ENCODE peak calls at places on chromosomes 1 and 21, in nine cellular contexts. E, V, R, P, F, Y, B, J and A are unnamed samples. For H3K4me1, the result is how much of the 10 kb centered on the place peaks cover.

GRCh38 chr1:84550826-84551225 is 23.4 kb downstream of the CTBS start:
- DNase-seq in E (no peak), V (no peak), R (no peak), P (no peak), F (no peak), Y (no peak), B (no peak), J (no peak), A (no peak)

GRCh38 chr1:2231667-2232254 is 3.6 kb downstream of the SKI start:
- DNase-seq in E (no peak), V (peak), R (peak), P (peak), F (peak), Y (peak), B (peak), J (peak), A (no peak)

GRCh38 chr1:27656157-27656893 is 15.7 kb downstream of the IFI6 start:
- DNase-seq in E (no peak), V (peak), R (no peak), P (no peak), F (peak), Y (peak), B (no peak), J (peak), A (no peak)

GRCh38 chr21:45069085-45069484 is 5.3 kb upstream of the ADARB1 start:
- DNase-seq in E (no peak), V (no peak), R (no peak), P (no peak), F (no peak), Y (no peak), B (no peak), J (no peak), A (no peak)

GRCh38 chr1:74953622-74954021 is 180.6 kb upstream of the LHX8 start:
- DNase-seq in E (no peak), V (no peak), R (no peak), P (no peak), F (no peak), Y (no peak), B (no peak), J (no peak), A (no peak)

GRCh38 chr1:210360852-210361477 is 32.3 kb downstream of the HHAT start:
- DNase-seq in E (peak), V (no peak), R (peak), P (no peak), F (peak), Y (no peak), B (no peak), J (no peak), A (peak)

GRCh38 chr1:7400566-7400965 is 370.5 kb upstream of the VAMP3 start:
- DNase-seq in E (no peak), V (no peak), R (no peak), P (no peak), F (no peak), Y (no peak), B (no peak), J (no peak), A (no peak)

GRCh38 chr1:116999596-116999995 is 2.0 kb upstream of the CD101 start:
- DNase-seq in E (no peak), V (no peak), R (no peak), P (no peak), F (no peak), Y (no peak), B (no peak), J (no peak), A (no peak)

GRCh38 chr1:221039616-221040015 is 160.4 kb downstream of the HLX start:
- DNase-seq in E (no peak), V (no peak), R (no peak), P (no peak), F (no peak), Y (no peak), B (no peak), J (no peak), A (no peak)

GRCh38 chr1:68165665-68166064 is 66.7 kb downstream of the WLS start:
- DNase-seq in E (no peak), V (no peak), R (no peak), P (no peak), F (no peak), Y (no peak), B (no peak), J (no peak), A (no peak)

GRCh38 chr1:85122169-85122568 is 73.9 kb upstream of the MCOLN3 start:
- DNase-seq in E (no peak), V (no peak), R (no peak), P (no peak), F (no peak), Y (no peak), B (no peak), J (no peak), A (no peak)

GRCh38 chr1:166133276-166133841 is 33.4 kb downstream of the FAM78B start:
- DNase-seq in E (no peak), V (no peak), R (no peak), P (no peak), F (peak), Y (no peak), B (no peak), J (no peak), A (no peak)

GRCh38 chr1:204983881-204984280 is 59.1 kb upstream of the CNTN2 start:
- DNase-seq in E (no peak), V (no peak), R (no peak), P (no peak), F (no peak), Y (no peak), B (no peak), J (no peak), A (no peak)

GRCh38 chr1:33005812-33006465 is 30.7 kb downstream of the AK2 start:
- DNase-seq in E (no peak), V (peak), R (no peak), P (no peak), F (peak), Y (no peak), B (no peak), J (no peak), A (peak)

GRCh38 chr1:56816909-56817308 is 2.3 kb downstream of the FYB2 start:
- DNase-seq in E (no peak), V (no peak), R (no peak), P (no peak), F (no peak), Y (no peak), B (no peak), J (no peak), A (peak)

GRCh38 chr1:8342325-8342724 is 24.4 kb downstream of the SLC45A1 start:
- DNase-seq in E (no peak), V (peak), R (no peak), P (no peak), F (no peak), Y (peak), B (no peak), J (no peak), A (no peak)

GRCh38 chr1:119582801-119583200 is 65.3 kb downstream of the ZNF697 start:
- DNase-seq in E (peak), V (peak), R (no peak), P (no peak), F (peak), Y (no peak), B (no peak), J (peak), A (peak)

GRCh38 chr1:147892216-147892615 is 10.4 kb upstream of the GJA8 start:
- DNase-seq in E (peak), V (no peak), R (no peak), P (no peak), F (peak), Y (no peak), B (no peak), J (no peak), A (no peak)

GRCh38 chr1:212561501-212561931 is 47.0 kb upstream of the ATF3 start:
- DNase-seq in E (no peak), V (peak), R (no peak), P (no peak), F (no peak), Y (no peak), B (no peak), J (no peak), A (no peak)

GRCh38 chr21:31409849-31410762 is 66.0 kb upstream of the TIAM1 start:
- DNase-seq in E (no peak), V (no peak), R (no peak), P (no peak), F (no peak), Y (no peak), B (no peak), J (no peak), A (no peak)

GRCh38 chr1:53878492-53879105 is 11.0 kb downstream of the YIPF1 start:
- DNase-seq in E (peak), V (no peak), R (peak), P (no peak), F (peak), Y (no peak), B (no peak), J (no peak), A (no peak)

GRCh38 chr1:17717595-17717994 is 37.5 kb upstream of the ACTL8 start:
- DNase-seq in E (no peak), V (no peak), R (no peak), P (no peak), F (no peak), Y (no peak), B (no peak), J (no peak), A (no peak)
- H3K4me3 ChIP-seq in E (no peak), V (no peak), R (no peak), P (no peak), F (no peak), Y (no peak), B (no peak), J (no peak), A (no peak)

GRCh38 chr1:43427524-43427923 is 26.2 kb downstream of the HYI start:
- DNase-seq in E (no peak), V (no peak), R (no peak), P (no peak), F (no peak), Y (no peak), B (no peak), J (no peak), A (no peak)
- H3K4me1 ChIP-seq in E (under half), V (under half), R (under half), P (under half), F (under half), Y (under half), B (under half), J (under half), A (under half)

GRCh38 chr21:23003951-23004350 is 2005.7 kb downstream of the NCAM2 start:
- DNase-seq in E (no peak), V (no peak), R (no peak), P (no peak), F (no peak), Y (no peak), B (no peak), J (no peak), A (no peak)

GRCh38 chr21:23009360-23009759 is 2011.2 kb downstream of the NCAM2 start:
- DNase-seq in E (no peak), V (no peak), R (no peak), P (no peak), F (no peak), Y (no peak), B (no peak), J (no peak), A (no peak)

GRCh38 chr21:23014021-23014420 is 2015.8 kb downstream of the NCAM2 start:
- DNase-seq in E (no peak), V (no peak), R (no peak), P (no peak), F (no peak), Y (no peak), B (no peak), J (no peak), A (no peak)

DNA sequence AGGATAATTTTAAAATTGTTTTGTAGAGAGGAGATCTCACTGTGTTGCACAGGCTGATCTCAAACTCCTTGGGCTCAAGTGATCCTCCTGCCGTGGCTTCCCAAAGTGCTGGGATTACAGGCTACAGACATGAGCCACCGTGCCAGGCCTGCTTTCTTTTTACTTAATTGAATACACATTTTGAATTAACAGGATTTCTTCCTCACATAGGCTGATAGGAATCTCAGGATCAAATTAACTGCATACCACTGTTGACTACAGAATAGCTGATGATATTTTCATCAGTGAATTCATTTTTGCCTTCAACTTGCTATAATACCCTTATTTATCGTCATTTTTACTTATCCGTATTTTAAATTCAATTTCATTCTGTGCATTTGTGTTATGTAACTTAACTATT is 2010.6 kb downstream of the NCAM2 start:
- DNase-seq in E (no peak), V (no peak), R (no peak), P (no peak), F (no peak), Y (no peak), B (no peak), J (no peak), A (no peak)
- H3K4me3 ChIP-seq in E (no peak), V (no peak), R (no peak), P (no peak), F (no peak), Y (no peak), B (no peak), J (no peak), A (no peak)

GRCh38 chr1:206902702-206903101 is 5.5 kb downstream of the IL24 start:
- DNase-seq in E (no peak), V (no peak), R (no peak), P (no peak), F (no peak), Y (no peak), B (no peak), J (no peak), A (no peak)

GRCh38 chr1:206905295-206906164 is 8.3 kb downstream of the IL24 start:
- DNase-seq in E (peak), V (peak), R (no peak), P (peak), F (no peak), Y (no peak), B (no peak), J (no peak), A (no peak)

GRCh38 chr1:206903687-206904086 is 6.4 kb downstream of the IL24 start:
- DNase-seq in E (no peak), V (no peak), R (no peak), P (no peak), F (no peak), Y (no peak), B (no peak), J (no peak), A (no peak)

GRCh38 chr1:206901944-206902343 is 4.7 kb downstream of the IL24 start:
- DNase-seq in E (no peak), V (no peak), R (no peak), P (no peak), F (no peak), Y (no peak), B (no peak), J (no peak), A (no peak)

GRCh38 chr1:206904423-206905142 is 7.3 kb downstream of the IL24 start:
- DNase-seq in E (no peak), V (peak), R (no peak), P (no peak), F (no peak), Y (no peak), B (no peak), J (no peak), A (no peak)
- H3K4me1 ChIP-seq in E (under half), V (under half), R (under half), P (half or more), F (under half), Y (under half), B (under half), J (under half), A (under half)

GRCh38 chr1:38370716-38371504 is 324.3 kb upstream of the POU3F1 start:
- DNase-seq in E (no peak), V (no peak), R (peak), P (no peak), F (no peak), Y (no peak), B (no peak), J (no peak), A (no peak)
- H3K4me3 ChIP-seq in E (no peak), V (no peak), R (no peak), P (no peak), F (no peak), Y (no peak), B (no peak), J (no peak), A (no peak)

GRCh38 chr1:236057546-236057945 is 7.3 kb downstream of the NID1 start:
- DNase-seq in E (no peak), V (no peak), R (no peak), P (no peak), F (no peak), Y (no peak), B (no peak), J (no peak), A (no peak)

GRCh38 chr1:236063551-236063918 is 1.4 kb downstream of the NID1 start:
- DNase-seq in E (no peak), V (no peak), R (no peak), P (no peak), F (no peak), Y (no peak), B (no peak), J (no peak), A (no peak)

GRCh38 chr1:236060286-236060685 is 4.6 kb downstream of the NID1 start:
- DNase-seq in E (no peak), V (no peak), R (no peak), P (no peak), F (no peak), Y (no peak), B (no peak), J (no peak), A (no peak)

GRCh38 chr1:236058141-236058626 is 6.7 kb downstream of the NID1 start:
- DNase-seq in E (no peak), V (no peak), R (no peak), P (no peak), F (peak), Y (no peak), B (no peak), J (no peak), A (no peak)

DNA sequence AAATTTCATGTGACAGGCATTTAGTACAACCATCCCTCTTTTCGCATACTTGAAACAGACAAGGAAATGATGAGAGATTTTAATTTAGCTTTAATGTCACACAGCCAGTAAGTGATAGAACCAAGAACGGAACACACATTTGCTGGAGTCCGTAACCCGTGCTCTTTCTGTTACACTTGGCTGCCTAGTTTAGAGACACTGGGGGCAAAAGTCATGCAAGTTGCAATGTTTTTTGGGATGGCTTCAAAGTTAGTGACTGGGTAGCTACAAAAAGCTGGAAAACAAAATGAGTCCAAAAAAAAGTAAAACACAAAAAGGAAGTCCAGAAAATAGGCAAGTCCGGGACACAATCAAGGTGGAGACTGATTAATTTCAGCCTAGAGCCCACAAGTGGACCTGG is 5.9 kb downstream of the NID1 start:
- DNase-seq in E (no peak), V (no peak), R (no peak), P (no peak), F (no peak), Y (no peak), B (no peak), J (no peak), A (no peak)
- H3K4me1 ChIP-seq in E (under half), V (half or more), R (under half), P (under half), F (under half), Y (under half), B (under half), J (half or more), A (under half)

GRCh38 chr1:157512036-157512969 is 40.0 kb downstream of the FCRL5 start:
- DNase-seq in E (no peak), V (no peak), R (no peak), P (no peak), F (no peak), Y (no peak), B (no peak), J (no peak), A (no peak)
- H3K4me3 ChIP-seq in E (no peak), V (no peak), R (no peak), P (no peak), F (no peak), Y (no peak), B (no peak), J (no peak), A (no peak)

DNA sequence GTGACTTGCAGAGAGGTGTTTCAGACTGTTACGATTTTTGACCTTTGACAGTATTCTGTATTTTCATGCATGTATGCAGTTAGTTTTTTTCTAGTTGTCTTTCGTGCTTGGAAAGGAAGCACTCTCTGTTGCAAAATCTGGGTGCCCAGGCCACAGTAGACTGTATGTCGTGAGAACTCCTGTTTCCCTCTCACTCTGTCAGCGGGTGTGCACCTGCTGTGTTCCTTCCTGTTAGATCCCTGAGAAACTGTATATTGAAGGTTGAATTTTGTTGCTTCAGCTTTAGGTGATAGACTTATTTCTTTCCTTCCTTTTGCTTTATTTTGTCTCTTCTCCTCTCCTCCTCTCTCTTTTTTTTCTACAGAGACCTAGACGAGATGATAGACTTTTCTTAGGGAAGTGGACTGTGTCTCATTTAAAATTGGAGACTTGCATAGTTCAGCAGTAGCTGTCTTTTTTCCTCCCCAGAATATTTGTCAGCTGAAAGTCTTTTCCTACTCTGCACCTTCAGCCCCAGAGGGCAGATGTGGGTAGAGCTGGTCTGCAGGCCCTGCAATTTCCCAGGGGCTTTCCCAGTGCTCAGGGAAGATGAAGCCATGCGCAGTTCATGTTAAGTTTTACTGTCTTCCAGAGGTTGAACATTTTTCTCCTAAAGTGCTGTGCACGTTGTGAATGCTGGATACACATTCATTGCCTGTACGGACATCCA is 1.4 kb downstream of the TRAPPC10 start:
- DNase-seq in E (peak), V (no peak), R (peak), P (peak), F (no peak), Y (no peak), B (peak), J (no peak), A (no peak)
- H3K4me1 ChIP-seq in E (under half), V (under half), R (under half), P (half or more), F (under half), Y (half or more), B (under half), J (half or more), A (under half)

GRCh38 chr1:245310605-245311531 is 156.1 kb downstream of the KIF26B start:
- DNase-seq in E (no peak), V (no peak), R (no peak), P (no peak), F (peak), Y (peak), B (no peak), J (no peak), A (no peak)
- H3K4me3 ChIP-seq in E (no peak), V (no peak), R (no peak), P (peak), F (peak), Y (no peak), B (peak), J (no peak), A (no peak)

DNA sequence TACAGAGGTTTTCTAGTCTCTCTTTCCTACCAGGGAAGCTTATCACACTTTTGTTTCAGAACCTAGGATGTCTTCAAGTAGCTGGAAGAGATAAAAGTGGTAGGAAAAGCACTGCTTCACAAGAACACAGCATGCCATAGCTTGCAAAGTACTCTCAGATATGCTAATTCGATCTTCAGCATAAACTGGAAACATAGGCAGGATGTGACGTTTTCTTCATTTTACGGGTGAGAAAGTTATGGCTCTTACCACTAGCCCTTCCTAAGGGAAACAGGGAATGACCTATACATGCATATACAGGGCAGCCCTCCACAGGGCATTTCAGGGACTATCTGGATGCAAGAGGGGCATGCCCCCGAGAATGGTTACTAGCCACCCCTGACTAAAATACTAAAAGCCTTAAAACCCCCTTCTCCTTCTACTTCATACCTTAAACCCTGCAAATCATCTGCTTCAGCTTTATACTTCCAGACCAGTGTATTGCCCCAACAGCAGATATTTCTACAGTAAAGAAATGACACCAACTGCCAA is 2.5 kb downstream of the C1orf116 start:
- DNase-seq in E (no peak), V (no peak), R (no peak), P (no peak), F (no peak), Y (no peak), B (no peak), J (no peak), A (no peak)
- H3K4me1 ChIP-seq in E (half or more), V (under half), R (under half), P (under half), F (under half), Y (under half), B (under half), J (under half), A (half or more)